ENCODE peak calls at places on chromosomes 6 and 20, in seven cellular contexts. One of them, this sample, is unnamed.

GRCh38 chr20:16615199-16615598 is 42.0 kb upstream of the KIF16B start:
- DNase-seq in fibroblast of pulmonary artery: peak; percentile 99
- DNase-seq in IMR-90: peak; percentile 92
- DNase-seq in foreskin fibroblast: peak; percentile 40
- DNase-seq in stomach: no peak
- DNase-seq in brain microvascular endothelial cell: peak; percentile 69
- DNase-seq in lower lobe of right lung: no peak
- DNase-seq in this sample: peak; percentile 5

GRCh38 chr6:137496392-137496767 is 2.2 kb upstream of the OLIG3 start:
- DNase-seq in fibroblast of pulmonary artery: no peak
- DNase-seq in IMR-90: no peak
- DNase-seq in lower lobe of right lung: no peak
- DNase-seq in foreskin fibroblast: no peak
- DNase-seq in stomach: no peak
- DNase-seq in brain microvascular endothelial cell: no peak
- DNase-seq in this sample: no peak

GRCh38 chr6:137297887-137298286 is 78.7 kb upstream of the IFNGR1 start:
- DNase-seq in fibroblast of pulmonary artery: peak; percentile 30
- DNase-seq in lower lobe of right lung: no peak
- DNase-seq in stomach: no peak
- DNase-seq in foreskin fibroblast: peak; percentile 27
- DNase-seq in IMR-90: peak; percentile 80
- DNase-seq in brain microvascular endothelial cell: peak; percentile 74
- DNase-seq in this sample: peak; percentile 57

GRCh38 chr6:169398342-169399105 is 144.9 kb upstream of the THBS2 start:
- DNase-seq in IMR-90: no peak
- DNase-seq in brain microvascular endothelial cell: no peak
- DNase-seq in stomach: no peak
- DNase-seq in lower lobe of right lung: no peak
- DNase-seq in foreskin fibroblast: peak; percentile 37
- DNase-seq in fibroblast of pulmonary artery: no peak
- DNase-seq in this sample: no peak

GRCh38 chr6:106959985-106960384 is 14.5 kb downstream of the CD24 start:
- DNase-seq in fibroblast of pulmonary artery: no peak
- DNase-seq in lower lobe of right lung: no peak
- DNase-seq in IMR-90: no peak
- DNase-seq in foreskin fibroblast: no peak
- DNase-seq in stomach: no peak
- DNase-seq in brain microvascular endothelial cell: no peak
- DNase-seq in this sample: no peak

GRCh38 chr20:38961530-38962043 is 557 bp upstream of the DHX35 start:
- DNase-seq in brain microvascular endothelial cell: no peak
- DNase-seq in IMR-90: no peak
- DNase-seq in foreskin fibroblast: no peak
- DNase-seq in lower lobe of right lung: no peak
- DNase-seq in fibroblast of pulmonary artery: no peak
- DNase-seq in stomach: no peak
- DNase-seq in this sample: no peak

GRCh38 chr6:42618686-42619085 is 54.9 kb downstream of the UBR2 start:
- DNase-seq in brain microvascular endothelial cell: no peak
- DNase-seq in fibroblast of pulmonary artery: no peak
- DNase-seq in IMR-90: peak; percentile 83
- DNase-seq in foreskin fibroblast: peak; percentile 82
- DNase-seq in stomach: no peak
- DNase-seq in lower lobe of right lung: no peak
- DNase-seq in this sample: no peak

GRCh38 chr6:139490482-139490881 is 116.0 kb upstream of the CITED2 start:
- DNase-seq in stomach: peak; percentile 37
- DNase-seq in lower lobe of right lung: no peak
- DNase-seq in IMR-90: peak; percentile 58
- DNase-seq in brain microvascular endothelial cell: no peak
- DNase-seq in foreskin fibroblast: no peak
- DNase-seq in fibroblast of pulmonary artery: peak; percentile 21
- DNase-seq in this sample: no peak

GRCh38 chr6:170095273-170095976 is 195.5 kb downstream of the DLL1 start:
- DNase-seq in fibroblast of pulmonary artery: no peak
- DNase-seq in IMR-90: no peak
- DNase-seq in brain microvascular endothelial cell: no peak
- DNase-seq in stomach: peak; percentile 21
- DNase-seq in foreskin fibroblast: no peak
- DNase-seq in lower lobe of right lung: no peak
- DNase-seq in this sample: no peak

GRCh38 chr6:40520108-40520507 is 67.1 kb downstream of the LRFN2 start:
- DNase-seq in stomach: no peak
- DNase-seq in brain microvascular endothelial cell: no peak
- DNase-seq in lower lobe of right lung: no peak
- DNase-seq in IMR-90: no peak
- DNase-seq in foreskin fibroblast: no peak
- DNase-seq in fibroblast of pulmonary artery: no peak
- DNase-seq in this sample: no peak

GRCh38 chr6:9086331-9086730 is 651.0 kb upstream of the SLC35B3 start:
- DNase-seq in lower lobe of right lung: no peak
- DNase-seq in fibroblast of pulmonary artery: no peak
- DNase-seq in stomach: no peak
- DNase-seq in brain microvascular endothelial cell: no peak
- DNase-seq in foreskin fibroblast: peak; percentile 57
- DNase-seq in IMR-90: no peak
- DNase-seq in this sample: no peak

GRCh38 chr6:31862344-31863235 is at the start of gene NEU1:
- DNase-seq in fibroblast of pulmonary artery: peak; percentile 100
- DNase-seq in brain microvascular endothelial cell: peak; percentile 100
- DNase-seq in lower lobe of right lung: peak; percentile 100
- DNase-seq in stomach: peak; percentile 99
- DNase-seq in foreskin fibroblast: peak; percentile 100
- DNase-seq in IMR-90: peak; percentile 100
- DNase-seq in this sample: peak; percentile 100

GRCh38 chr6:109117346-109118035 is 22.2 kb downstream of the CEP57L1 start:
- DNase-seq in lower lobe of right lung: no peak
- DNase-seq in stomach: no peak
- DNase-seq in fibroblast of pulmonary artery: no peak
- DNase-seq in IMR-90: no peak
- DNase-seq in brain microvascular endothelial cell: no peak
- DNase-seq in foreskin fibroblast: no peak
- DNase-seq in this sample: no peak

GRCh38 chr6:160127270-160128124 is 5.9 kb downstream of the SLC22A1 start:
- DNase-seq in lower lobe of right lung: no peak
- DNase-seq in brain microvascular endothelial cell: no peak
- DNase-seq in fibroblast of pulmonary artery: no peak
- DNase-seq in stomach: peak; percentile 11
- DNase-seq in IMR-90: no peak
- DNase-seq in foreskin fibroblast: no peak
- DNase-seq in this sample: no peak

GRCh38 chr6:113734886-113735481 is 122.2 kb upstream of the MARCKS start:
- DNase-seq in fibroblast of pulmonary artery: peak; percentile 29
- DNase-seq in stomach: no peak
- DNase-seq in lower lobe of right lung: no peak
- DNase-seq in brain microvascular endothelial cell: peak; percentile 4
- DNase-seq in foreskin fibroblast: peak; percentile 18
- DNase-seq in IMR-90: peak; percentile 45
- DNase-seq in this sample: no peak

GRCh38 chr6:113735487-113735886 is 121.7 kb upstream of the MARCKS start:
- DNase-seq in stomach: no peak
- DNase-seq in lower lobe of right lung: no peak
- DNase-seq in brain microvascular endothelial cell: no peak
- DNase-seq in foreskin fibroblast: no peak
- DNase-seq in fibroblast of pulmonary artery: no peak
- DNase-seq in IMR-90: no peak
- DNase-seq in this sample: no peak

GRCh38 chr6:113733386-113733785 is 123.8 kb upstream of the MARCKS start:
- DNase-seq in fibroblast of pulmonary artery: no peak
- DNase-seq in foreskin fibroblast: peak; percentile 20
- DNase-seq in brain microvascular endothelial cell: no peak
- DNase-seq in IMR-90: peak; percentile 16
- DNase-seq in stomach: no peak
- DNase-seq in lower lobe of right lung: no peak
- DNase-seq in this sample: no peak

GRCh38 chr6:113731528-113731927 is 125.6 kb upstream of the MARCKS start:
- DNase-seq in lower lobe of right lung: no peak
- DNase-seq in fibroblast of pulmonary artery: no peak
- DNase-seq in foreskin fibroblast: no peak
- DNase-seq in IMR-90: no peak
- DNase-seq in stomach: no peak
- DNase-seq in brain microvascular endothelial cell: no peak
- DNase-seq in this sample: no peak

DNA sequence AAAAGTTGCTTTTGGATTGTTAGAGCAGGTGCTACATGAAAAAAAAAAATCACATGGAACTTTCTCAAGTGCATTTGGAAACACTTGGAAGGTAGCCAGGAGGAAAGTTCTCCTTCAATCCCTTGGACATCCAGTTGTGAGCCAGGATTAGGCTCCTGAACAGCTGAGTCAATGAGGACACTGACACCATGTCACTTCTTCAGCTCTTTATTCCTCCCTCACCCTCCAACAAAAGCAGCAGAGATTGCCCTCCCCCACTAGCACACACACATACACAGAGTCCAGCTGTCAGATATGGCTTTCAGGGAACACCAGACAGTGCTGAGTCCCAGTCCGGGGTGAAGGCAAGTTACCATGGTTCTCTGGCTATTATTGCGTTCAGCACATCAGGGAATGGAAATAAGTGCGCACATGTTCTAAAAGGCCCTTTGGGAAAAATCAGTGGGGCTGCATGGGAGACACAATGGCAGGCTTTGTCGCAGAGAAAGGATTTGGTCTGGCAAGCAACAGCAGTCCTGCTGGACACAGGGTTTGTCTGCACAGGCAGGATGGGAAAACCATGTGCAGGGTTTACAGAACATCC is 124.7 kb upstream of the MARCKS start:
- DNase-seq in IMR-90: peak; percentile 14
- DNase-seq in stomach: no peak
- DNase-seq in foreskin fibroblast: peak; percentile 3
- DNase-seq in fibroblast of pulmonary artery: peak; percentile 78
- DNase-seq in lower lobe of right lung: no peak
- DNase-seq in brain microvascular endothelial cell: no peak
- DNase-seq in this sample: no peak
- TF ChIP-seq CTCF in IMR-90: no peak
- TF ChIP-seq CTCF in stomach: no peak
- TF ChIP-seq CTCF in foreskin fibroblast: no peak
- TF ChIP-seq CTCF in fibroblast of pulmonary artery: peak; percentile 17
- TF ChIP-seq CTCF in lower lobe of right lung: no peak
- TF ChIP-seq CTCF in brain microvascular endothelial cell: peak; percentile 52
- TF ChIP-seq CTCF in this sample: no peak

GRCh38 chr6:129490551-129491245 is 219.3 kb downstream of the ARHGAP18 start:
- DNase-seq in foreskin fibroblast: peak; percentile 94
- DNase-seq in stomach: no peak
- DNase-seq in IMR-90: peak; percentile 98
- DNase-seq in lower lobe of right lung: no peak
- DNase-seq in fibroblast of pulmonary artery: peak; percentile 97
- DNase-seq in brain microvascular endothelial cell: peak; percentile 95
- DNase-seq in this sample: peak; percentile 95

GRCh38 chr6:129489215-129489765 is 220.7 kb downstream of the ARHGAP18 start:
- DNase-seq in fibroblast of pulmonary artery: no peak
- DNase-seq in lower lobe of right lung: no peak
- DNase-seq in brain microvascular endothelial cell: no peak
- DNase-seq in IMR-90: no peak
- DNase-seq in stomach: no peak
- DNase-seq in foreskin fibroblast: no peak
- DNase-seq in this sample: no peak

GRCh38 chr6:129492260-129492659 is 217.7 kb downstream of the ARHGAP18 start:
- DNase-seq in lower lobe of right lung: no peak
- DNase-seq in brain microvascular endothelial cell: no peak
- DNase-seq in fibroblast of pulmonary artery: no peak
- DNase-seq in stomach: no peak
- DNase-seq in IMR-90: peak; percentile 57
- DNase-seq in foreskin fibroblast: no peak
- DNase-seq in this sample: no peak

GRCh38 chr6:129493396-129493902 is 216.5 kb downstream of the ARHGAP18 start:
- DNase-seq in fibroblast of pulmonary artery: no peak
- DNase-seq in stomach: no peak
- DNase-seq in brain microvascular endothelial cell: peak; percentile 24
- DNase-seq in IMR-90: peak; percentile 78
- DNase-seq in lower lobe of right lung: no peak
- DNase-seq in foreskin fibroblast: peak; percentile 62
- DNase-seq in this sample: no peak

GRCh38 chr6:129491436-129491835 is 218.5 kb downstream of the ARHGAP18 start:
- DNase-seq in fibroblast of pulmonary artery: peak; percentile 22
- DNase-seq in brain microvascular endothelial cell: peak; percentile 34
- DNase-seq in stomach: no peak
- DNase-seq in IMR-90: peak; percentile 16
- DNase-seq in lower lobe of right lung: no peak
- DNase-seq in foreskin fibroblast: no peak
- DNase-seq in this sample: no peak
- H3K4me3 ChIP-seq in fibroblast of pulmonary artery: peak overlapping the region; percentile 15
- H3K4me3 ChIP-seq in brain microvascular endothelial cell: no peak overlapping the region
- H3K4me3 ChIP-seq in stomach: no peak overlapping the region
- H3K4me3 ChIP-seq in IMR-90: no peak overlapping the region
- H3K4me3 ChIP-seq in lower lobe of right lung: no peak overlapping the region
- H3K4me3 ChIP-seq in foreskin fibroblast: peak overlapping the region; percentile 68
- H3K4me3 ChIP-seq in this sample: no peak overlapping the region

DNA sequence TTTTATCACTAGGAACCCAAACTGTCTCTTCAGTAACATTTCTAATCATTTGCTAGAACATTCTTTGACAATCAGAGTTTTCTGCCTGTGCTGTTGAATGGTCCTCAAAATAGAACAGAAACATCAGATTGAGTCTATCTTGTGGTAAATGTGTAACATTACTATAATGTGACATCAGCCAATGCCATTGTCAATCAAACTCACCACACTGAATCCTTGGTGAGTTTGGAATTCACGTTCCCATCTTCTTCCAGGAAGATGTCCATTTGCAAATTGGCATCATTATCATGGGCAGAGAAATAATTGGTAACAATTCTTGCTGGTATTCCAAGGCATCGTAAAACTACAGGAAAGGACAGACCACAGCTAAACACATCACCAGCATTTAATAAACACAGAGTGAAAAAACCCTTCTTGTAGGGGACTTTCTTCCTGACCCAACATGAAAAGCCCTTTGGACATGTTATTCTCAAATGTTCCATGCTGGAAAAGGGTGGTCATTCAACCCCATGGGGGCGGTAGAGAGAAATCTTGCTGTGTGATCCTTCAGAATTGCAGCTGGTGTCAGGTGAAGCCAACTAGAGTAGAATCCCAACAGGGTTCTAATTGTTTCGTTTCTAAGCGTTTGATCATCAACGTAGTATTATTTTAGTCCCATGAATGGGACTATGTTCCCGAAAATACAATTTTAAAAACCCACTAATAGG is 98.5 kb downstream of the F13A1 start:
- DNase-seq in stomach: no peak
- DNase-seq in IMR-90: no peak
- DNase-seq in lower lobe of right lung: no peak
- DNase-seq in brain microvascular endothelial cell: no peak
- DNase-seq in fibroblast of pulmonary artery: no peak
- DNase-seq in foreskin fibroblast: no peak
- DNase-seq in this sample: no peak
- TF ChIP-seq CTCF in stomach: no peak
- TF ChIP-seq CTCF in IMR-90: no peak
- TF ChIP-seq CTCF in lower lobe of right lung: peak; percentile 26
- TF ChIP-seq CTCF in brain microvascular endothelial cell: peak; percentile 2
- TF ChIP-seq CTCF in fibroblast of pulmonary artery: no peak
- TF ChIP-seq CTCF in foreskin fibroblast: no peak
- TF ChIP-seq CTCF in this sample: no peak

DNA sequence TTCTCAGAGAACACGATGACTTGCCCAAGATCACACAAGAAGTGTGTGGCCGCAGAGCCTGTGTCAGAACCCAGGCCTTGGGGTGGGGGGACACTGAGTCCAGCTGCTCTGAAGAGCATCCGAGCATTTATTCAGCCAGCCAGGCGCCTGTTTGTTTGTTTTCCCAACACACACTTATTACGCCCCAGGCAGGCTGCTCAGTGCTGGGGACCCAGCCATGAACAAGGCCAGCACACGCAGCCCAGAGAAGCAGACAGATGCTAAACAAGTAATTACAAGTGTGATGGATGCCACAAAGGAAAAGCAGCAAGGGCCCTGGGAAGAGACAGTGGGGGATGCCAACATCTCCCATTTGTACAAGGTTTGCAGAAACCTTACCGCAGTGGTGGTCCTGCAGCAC is 19.4 kb upstream of the SIRPA start:
- DNase-seq in fibroblast of pulmonary artery: no peak
- DNase-seq in foreskin fibroblast: no peak
- DNase-seq in IMR-90: no peak
- DNase-seq in stomach: no peak
- DNase-seq in lower lobe of right lung: no peak
- DNase-seq in brain microvascular endothelial cell: no peak
- DNase-seq in this sample: no peak
- H3K4me3 ChIP-seq in fibroblast of pulmonary artery: no peak overlapping the region
- H3K4me3 ChIP-seq in foreskin fibroblast: no peak overlapping the region
- H3K4me3 ChIP-seq in IMR-90: no peak overlapping the region
- H3K4me3 ChIP-seq in stomach: no peak overlapping the region
- H3K4me3 ChIP-seq in lower lobe of right lung: no peak overlapping the region
- H3K4me3 ChIP-seq in brain microvascular endothelial cell: no peak overlapping the region
- H3K4me3 ChIP-seq in this sample: no peak overlapping the region

This sample was measured in astrocyte of the cerebellum.